ENCODE peak calls at places on chromosomes 16 and 17, in eight cellular contexts. One of them, this sample, is unnamed.
A peak's percentile ranks its signal among the peaks of the same experiment; 100 is the strongest.

GRCh38 chr17:58312021-58312630 is 16.5 kb downstream of the TSPOAP1 start:
- DNase-seq in Peyer's patch: peak; percentile 6
- DNase-seq in brain microvascular endothelial cell: no peak
- DNase-seq in bronchial epithelial cell: no peak
- DNase-seq in mucosa of descending colon: no peak
- DNase-seq in AG10803: no peak
- DNase-seq in RWPE1: no peak
- DNase-seq in cardiac fibroblast: no peak
- DNase-seq in this sample: no peak

GRCh38 chr16:68128577-68129305 is 43.6 kb downstream of the NFATC3 start:
- DNase-seq in Peyer's patch: no peak
- DNase-seq in brain microvascular endothelial cell: peak; percentile 48
- DNase-seq in bronchial epithelial cell: peak; percentile 17
- DNase-seq in mucosa of descending colon: no peak
- DNase-seq in AG10803: peak; percentile 44
- DNase-seq in RWPE1: no peak
- DNase-seq in cardiac fibroblast: peak; percentile 50
- DNase-seq in this sample: no peak

GRCh38 chr17:31128241-31128640 is 33.5 kb downstream of the NF1 start:
- DNase-seq in Peyer's patch: no peak
- DNase-seq in brain microvascular endothelial cell: no peak
- DNase-seq in bronchial epithelial cell: no peak
- DNase-seq in mucosa of descending colon: no peak
- DNase-seq in AG10803: no peak
- DNase-seq in RWPE1: no peak
- DNase-seq in cardiac fibroblast: no peak
- DNase-seq in this sample: no peak

GRCh38 chr16:4307215-4308037 is 8.4 kb upstream of the GLIS2 start:
- DNase-seq in Peyer's patch: peak; percentile 95
- DNase-seq in brain microvascular endothelial cell: peak; percentile 89
- DNase-seq in bronchial epithelial cell: peak; percentile 81
- DNase-seq in mucosa of descending colon: peak; percentile 97
- DNase-seq in AG10803: peak; percentile 94
- DNase-seq in RWPE1: peak; percentile 94
- DNase-seq in cardiac fibroblast: peak; percentile 98
- DNase-seq in this sample: peak; percentile 97

GRCh38 chr16:11497329-11497805 is 89.4 kb downstream of the LITAF start:
- DNase-seq in Peyer's patch: peak; percentile 33
- DNase-seq in brain microvascular endothelial cell: peak; percentile 58
- DNase-seq in bronchial epithelial cell: peak; percentile 94
- DNase-seq in mucosa of descending colon: peak; percentile 84
- DNase-seq in AG10803: peak; percentile 76
- DNase-seq in RWPE1: peak; percentile 93
- DNase-seq in cardiac fibroblast: peak; percentile 78
- DNase-seq in this sample: peak; percentile 71

GRCh38 chr16:1713933-1714332 is 7.9 kb downstream of the MAPK8IP3 start:
- DNase-seq in Peyer's patch: peak; percentile 85
- DNase-seq in brain microvascular endothelial cell: no peak
- DNase-seq in bronchial epithelial cell: no peak
- DNase-seq in mucosa of descending colon: no peak
- DNase-seq in AG10803: no peak
- DNase-seq in RWPE1: no peak
- DNase-seq in cardiac fibroblast: no peak
- DNase-seq in this sample: no peak

GRCh38 chr17:61451538-61452300 is 503 bp upstream of the TBX4 start:
- DNase-seq in Peyer's patch: no peak
- DNase-seq in brain microvascular endothelial cell: no peak
- DNase-seq in bronchial epithelial cell: no peak
- DNase-seq in mucosa of descending colon: no peak
- DNase-seq in AG10803: no peak
- DNase-seq in RWPE1: no peak
- DNase-seq in cardiac fibroblast: no peak
- DNase-seq in this sample: peak; percentile 69

GRCh38 chr16:82111944-82112343 is 58.1 kb downstream of the MPHOSPH6 start:
- DNase-seq in Peyer's patch: no peak
- DNase-seq in brain microvascular endothelial cell: no peak
- DNase-seq in bronchial epithelial cell: peak; percentile 99
- DNase-seq in mucosa of descending colon: no peak
- DNase-seq in AG10803: no peak
- DNase-seq in RWPE1: peak; percentile 13
- DNase-seq in cardiac fibroblast: no peak
- DNase-seq in this sample: no peak

GRCh38 chr16:56311208-56312027 is 113.9 kb downstream of the AMFR start:
- DNase-seq in Peyer's patch: no peak
- DNase-seq in brain microvascular endothelial cell: no peak
- DNase-seq in bronchial epithelial cell: no peak
- DNase-seq in mucosa of descending colon: no peak
- DNase-seq in AG10803: no peak
- DNase-seq in RWPE1: no peak
- DNase-seq in cardiac fibroblast: no peak
- DNase-seq in this sample: no peak

GRCh38 chr17:33435716-33436301 is 142.7 kb upstream of the ASIC2 start:
- DNase-seq in Peyer's patch: no peak
- DNase-seq in brain microvascular endothelial cell: no peak
- DNase-seq in bronchial epithelial cell: no peak
- DNase-seq in mucosa of descending colon: no peak
- DNase-seq in AG10803: peak; percentile 67
- DNase-seq in RWPE1: no peak
- DNase-seq in cardiac fibroblast: peak; percentile 5
- DNase-seq in this sample: no peak

GRCh38 chr17:64111831-64112230 is 18.1 kb downstream of the ERN1 start:
- DNase-seq in Peyer's patch: no peak
- DNase-seq in brain microvascular endothelial cell: no peak
- DNase-seq in bronchial epithelial cell: no peak
- DNase-seq in mucosa of descending colon: no peak
- DNase-seq in AG10803: no peak
- DNase-seq in RWPE1: no peak
- DNase-seq in cardiac fibroblast: no peak
- DNase-seq in this sample: no peak

GRCh38 chr16:67663151-67663876 is 2.6 kb downstream of the PARD6A start:
- DNase-seq in Peyer's patch: no peak
- DNase-seq in brain microvascular endothelial cell: peak; percentile 19
- DNase-seq in bronchial epithelial cell: no peak
- DNase-seq in mucosa of descending colon: no peak
- DNase-seq in AG10803: no peak
- DNase-seq in RWPE1: no peak
- DNase-seq in cardiac fibroblast: no peak
- DNase-seq in this sample: no peak

GRCh38 chr17:36594626-36595401 is 3.1 kb downstream of the DHRS11 start:
- DNase-seq in Peyer's patch: no peak
- DNase-seq in brain microvascular endothelial cell: no peak
- DNase-seq in bronchial epithelial cell: no peak
- DNase-seq in mucosa of descending colon: no peak
- DNase-seq in AG10803: no peak
- DNase-seq in RWPE1: no peak
- DNase-seq in cardiac fibroblast: no peak
- DNase-seq in this sample: no peak

GRCh38 chr17:65515959-65516948 is 45.2 kb downstream of the AXIN2 start:
- DNase-seq in Peyer's patch: no peak
- DNase-seq in brain microvascular endothelial cell: no peak
- DNase-seq in bronchial epithelial cell: no peak
- DNase-seq in mucosa of descending colon: no peak
- DNase-seq in AG10803: peak; percentile 88
- DNase-seq in RWPE1: no peak
- DNase-seq in cardiac fibroblast: peak; percentile 45
- DNase-seq in this sample: peak; percentile 14

GRCh38 chr17:21358682-21359482 is 17.3 kb upstream of the KCNJ12 start:
- DNase-seq in Peyer's patch: no peak
- DNase-seq in brain microvascular endothelial cell: no peak
- DNase-seq in bronchial epithelial cell: peak; percentile 6
- DNase-seq in mucosa of descending colon: peak; percentile 50
- DNase-seq in AG10803: peak; percentile 40
- DNase-seq in RWPE1: no peak
- DNase-seq in cardiac fibroblast: peak; percentile 40
- DNase-seq in this sample: no peak

GRCh38 chr17:21275047-21275578 is 9.4 kb upstream of the MAP2K3 start:
- DNase-seq in Peyer's patch: no peak
- DNase-seq in brain microvascular endothelial cell: no peak
- DNase-seq in bronchial epithelial cell: no peak
- DNase-seq in mucosa of descending colon: no peak
- DNase-seq in AG10803: no peak
- DNase-seq in RWPE1: no peak
- DNase-seq in cardiac fibroblast: no peak
- DNase-seq in this sample: peak; percentile 42

GRCh38 chr17:27596106-27596505 is 34.9 kb upstream of the LGALS9 start:
- DNase-seq in Peyer's patch: no peak
- DNase-seq in brain microvascular endothelial cell: no peak
- DNase-seq in bronchial epithelial cell: no peak
- DNase-seq in mucosa of descending colon: no peak
- DNase-seq in AG10803: no peak
- DNase-seq in RWPE1: no peak
- DNase-seq in cardiac fibroblast: peak; percentile 79
- DNase-seq in this sample: no peak

GRCh38 chr17:39011907-39012468 is 44.8 kb upstream of the FBXO47 start:
- DNase-seq in Peyer's patch: no peak
- DNase-seq in brain microvascular endothelial cell: no peak
- DNase-seq in bronchial epithelial cell: no peak
- DNase-seq in mucosa of descending colon: no peak
- DNase-seq in AG10803: no peak
- DNase-seq in RWPE1: no peak
- DNase-seq in cardiac fibroblast: no peak
- DNase-seq in this sample: no peak
- TF ChIP-seq CTCF in Peyer's patch: no peak
- TF ChIP-seq CTCF in brain microvascular endothelial cell: peak; percentile 23
- TF ChIP-seq CTCF in bronchial epithelial cell: no peak
- TF ChIP-seq CTCF in mucosa of descending colon: no peak
- TF ChIP-seq CTCF in AG10803: peak; percentile 2
- TF ChIP-seq CTCF in RWPE1: no peak
- TF ChIP-seq CTCF in cardiac fibroblast: no peak
- TF ChIP-seq CTCF in this sample: no peak

GRCh38 chr16:86877108-86877507 is 298.8 kb downstream of the FOXL1 start:
- DNase-seq in Peyer's patch: no peak
- DNase-seq in brain microvascular endothelial cell: no peak
- DNase-seq in bronchial epithelial cell: no peak
- DNase-seq in mucosa of descending colon: no peak
- DNase-seq in AG10803: no peak
- DNase-seq in RWPE1: no peak
- DNase-seq in cardiac fibroblast: no peak
- DNase-seq in this sample: no peak

GRCh38 chr16:86872833-86873232 is 294.5 kb downstream of the FOXL1 start:
- DNase-seq in Peyer's patch: no peak
- DNase-seq in brain microvascular endothelial cell: no peak
- DNase-seq in bronchial epithelial cell: no peak
- DNase-seq in mucosa of descending colon: no peak
- DNase-seq in AG10803: no peak
- DNase-seq in RWPE1: no peak
- DNase-seq in cardiac fibroblast: no peak
- DNase-seq in this sample: no peak

GRCh38 chr16:86872126-86872525 is 293.8 kb downstream of the FOXL1 start:
- DNase-seq in Peyer's patch: no peak
- DNase-seq in brain microvascular endothelial cell: no peak
- DNase-seq in bronchial epithelial cell: no peak
- DNase-seq in mucosa of descending colon: no peak
- DNase-seq in AG10803: no peak
- DNase-seq in RWPE1: no peak
- DNase-seq in cardiac fibroblast: no peak
- DNase-seq in this sample: no peak

GRCh38 chr16:86876499-86876898 is 298.1 kb downstream of the FOXL1 start:
- DNase-seq in Peyer's patch: no peak
- DNase-seq in brain microvascular endothelial cell: no peak
- DNase-seq in bronchial epithelial cell: no peak
- DNase-seq in mucosa of descending colon: no peak
- DNase-seq in AG10803: no peak
- DNase-seq in RWPE1: no peak
- DNase-seq in cardiac fibroblast: no peak
- DNase-seq in this sample: no peak

GRCh38 chr16:86874141-86874540 is 295.8 kb downstream of the FOXL1 start:
- DNase-seq in Peyer's patch: no peak
- DNase-seq in brain microvascular endothelial cell: no peak
- DNase-seq in bronchial epithelial cell: peak; percentile 7
- DNase-seq in mucosa of descending colon: no peak
- DNase-seq in AG10803: no peak
- DNase-seq in RWPE1: peak; percentile 18
- DNase-seq in cardiac fibroblast: no peak
- DNase-seq in this sample: no peak
- TF ChIP-seq CTCF in Peyer's patch: no peak
- TF ChIP-seq CTCF in brain microvascular endothelial cell: peak; percentile 80
- TF ChIP-seq CTCF in bronchial epithelial cell: peak; percentile 64
- TF ChIP-seq CTCF in mucosa of descending colon: peak; percentile 27
- TF ChIP-seq CTCF in AG10803: peak; percentile 67
- TF ChIP-seq CTCF in RWPE1: peak; percentile 32
- TF ChIP-seq CTCF in cardiac fibroblast: peak; percentile 73
- TF ChIP-seq CTCF in this sample: peak; percentile 64

GRCh38 chr16:13245713-13246377 is 344.4 kb downstream of the SHISA9 start:
- DNase-seq in Peyer's patch: no peak
- DNase-seq in brain microvascular endothelial cell: no peak
- DNase-seq in bronchial epithelial cell: no peak
- DNase-seq in mucosa of descending colon: no peak
- DNase-seq in AG10803: no peak
- DNase-seq in RWPE1: no peak
- DNase-seq in cardiac fibroblast: no peak
- DNase-seq in this sample: no peak
- TF ChIP-seq CTCF in Peyer's patch: no peak
- TF ChIP-seq CTCF in brain microvascular endothelial cell: no peak
- TF ChIP-seq CTCF in bronchial epithelial cell: no peak
- TF ChIP-seq CTCF in mucosa of descending colon: no peak
- TF ChIP-seq CTCF in AG10803: no peak
- TF ChIP-seq CTCF in RWPE1: no peak
- TF ChIP-seq CTCF in cardiac fibroblast: no peak
- TF ChIP-seq CTCF in this sample: no peak

DNA sequence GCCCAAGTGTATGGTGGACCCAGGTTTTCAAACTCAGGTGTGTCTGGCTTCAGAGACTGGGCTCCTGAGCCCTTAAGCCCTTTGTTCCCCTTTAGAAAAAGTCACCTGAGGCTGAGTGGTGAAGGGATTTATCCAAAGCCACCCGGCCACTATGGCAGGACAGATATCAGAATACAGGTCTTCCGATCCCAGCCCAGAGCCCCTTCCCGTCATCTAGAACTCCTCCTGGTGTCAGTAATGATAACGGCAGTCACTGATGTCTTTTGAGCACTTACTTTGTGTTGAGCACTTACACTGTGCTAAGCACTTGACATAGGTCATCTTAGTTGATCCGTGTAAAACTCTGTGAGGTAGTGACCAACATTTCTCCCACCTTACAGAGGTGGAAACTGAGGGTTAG is 16.6 kb downstream of the NOD2 start:
- DNase-seq in Peyer's patch: no peak
- DNase-seq in brain microvascular endothelial cell: no peak
- DNase-seq in bronchial epithelial cell: no peak
- DNase-seq in mucosa of descending colon: no peak
- DNase-seq in AG10803: no peak
- DNase-seq in RWPE1: no peak
- DNase-seq in cardiac fibroblast: no peak
- DNase-seq in this sample: no peak
- TF ChIP-seq CTCF in Peyer's patch: no peak
- TF ChIP-seq CTCF in brain microvascular endothelial cell: no peak
- TF ChIP-seq CTCF in bronchial epithelial cell: no peak
- TF ChIP-seq CTCF in mucosa of descending colon: no peak
- TF ChIP-seq CTCF in AG10803: no peak
- TF ChIP-seq CTCF in RWPE1: no peak
- TF ChIP-seq CTCF in cardiac fibroblast: no peak
- TF ChIP-seq CTCF in this sample: no peak

This sample was measured in foreskin fibroblast.